ENCODE peak calls at places on chromosomes 1 and 21, in five cellular contexts. J is H1, V is K562, C is HCT116, O is HepG2. I is an unnamed sample.
A peak's percentile ranks its signal among the peaks of the same experiment; 100 is the strongest.

GRCh38 chr1:232170909-232171308 is 459.0 kb downstream of the SIPA1L2 start:
- DNase-seq in C (no peak), O (no peak), V (no peak), J (no peak), I (no peak)

GRCh38 chr1:240575976-240576666 is 35.8 kb downstream of the GREM2 start:
- DNase-seq in J (no peak), C (no peak), V (no peak), O (no peak), I (peak; percentile 13)

GRCh38 chr1:218401896-218402770 is 57.0 kb downstream of the TGFB2 start:
- DNase-seq in J (no peak), C (no peak), O (peak; percentile 85), V (no peak), I (no peak)

GRCh38 chr21:39951183-39952101 is 84.2 kb downstream of the PCP4 start:
- DNase-seq in O (no peak), V (no peak), J (no peak), C (no peak), I (no peak)

GRCh38 chr1:1286313-1287261 is 6.4 kb downstream of the SCNN1D start:
- DNase-seq in O (no peak), V (peak; percentile 58), C (no peak), J (no peak), I (no peak)

GRCh38 chr1:3135746-3136455 is 66.9 kb downstream of the PRDM16 start:
- DNase-seq in C (no peak), J (no peak), O (no peak), V (no peak), I (no peak)

GRCh38 chr21:28632718-28633408 is 359.8 kb downstream of the LTN1 start:
- DNase-seq in V (no peak), O (no peak), J (no peak), C (no peak), I (no peak)

GRCh38 chr1:224447971-224448370 is 13.4 kb upstream of the WDR26 start:
- DNase-seq in J (no peak), C (no peak), O (no peak), V (no peak), I (no peak)

GRCh38 chr1:200438911-200439310 is 29.1 kb upstream of the ZNF281 start:
- DNase-seq in O (no peak), V (no peak), C (no peak), J (no peak), I (no peak)

GRCh38 chr1:46820560-46821060 is 21.8 kb downstream of the CYP4B1 start:
- DNase-seq in C (no peak), J (no peak), O (no peak), V (no peak), I (no peak)

GRCh38 chr1:247448107-247448778 is 9.7 kb downstream of the OR2B11 start:
- DNase-seq in C (no peak), V (peak; percentile 64), J (peak; percentile 23), O (no peak), I (no peak)

GRCh38 chr21:42373181-42373907 is 7.0 kb upstream of the TFF1 start:
- DNase-seq in C (no peak), J (no peak), O (no peak), V (peak; percentile 50), I (no peak)

DNA sequence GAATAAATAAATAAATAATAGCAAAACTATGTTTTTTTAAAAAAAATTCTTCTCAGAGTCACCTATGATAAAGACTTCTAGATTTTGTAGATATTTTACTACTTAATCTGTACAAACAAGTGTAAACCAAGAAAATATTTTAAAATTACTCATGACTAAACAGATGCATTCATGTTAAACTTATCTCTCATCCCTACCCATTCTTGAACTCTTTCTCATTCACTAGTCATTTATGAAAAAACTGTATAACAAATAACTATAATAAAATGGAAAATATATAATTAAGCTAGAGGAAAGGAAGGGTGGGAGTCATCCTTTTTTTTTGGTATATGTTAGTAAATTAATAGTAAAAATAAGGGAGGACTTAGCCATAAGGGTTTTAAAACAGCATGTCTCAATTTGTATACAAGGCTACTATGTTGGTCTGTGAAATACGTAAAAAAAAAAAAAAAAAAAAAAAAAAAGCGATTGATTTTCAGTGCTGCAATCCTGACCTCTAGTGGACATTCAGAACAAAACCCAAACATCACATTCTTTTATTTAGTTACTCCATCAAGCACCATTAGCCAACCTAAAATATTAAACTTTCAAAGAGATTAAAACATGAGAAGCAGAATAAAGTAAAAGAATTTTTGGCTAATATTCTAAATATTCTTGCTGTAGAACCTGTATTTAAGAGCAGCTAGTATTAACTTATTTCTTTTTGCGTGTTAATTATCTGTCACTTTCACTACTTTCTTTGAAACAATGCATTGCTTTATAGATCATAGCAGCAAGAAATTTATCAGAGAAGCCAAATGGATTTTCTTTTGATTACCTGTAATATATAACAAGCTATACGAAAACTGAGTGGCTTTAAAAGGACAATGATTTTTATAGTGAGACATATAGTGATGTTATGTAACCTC is 255.8 kb upstream of the CACYBP start:
- DNase-seq in C (peak; percentile 28), J (no peak), V (peak; percentile 42), O (peak; percentile 35), I (no peak)
- TF ChIP-seq SRF in C (no peak), J (no peak), V (no peak), O (no peak), I (no peak)

DNA sequence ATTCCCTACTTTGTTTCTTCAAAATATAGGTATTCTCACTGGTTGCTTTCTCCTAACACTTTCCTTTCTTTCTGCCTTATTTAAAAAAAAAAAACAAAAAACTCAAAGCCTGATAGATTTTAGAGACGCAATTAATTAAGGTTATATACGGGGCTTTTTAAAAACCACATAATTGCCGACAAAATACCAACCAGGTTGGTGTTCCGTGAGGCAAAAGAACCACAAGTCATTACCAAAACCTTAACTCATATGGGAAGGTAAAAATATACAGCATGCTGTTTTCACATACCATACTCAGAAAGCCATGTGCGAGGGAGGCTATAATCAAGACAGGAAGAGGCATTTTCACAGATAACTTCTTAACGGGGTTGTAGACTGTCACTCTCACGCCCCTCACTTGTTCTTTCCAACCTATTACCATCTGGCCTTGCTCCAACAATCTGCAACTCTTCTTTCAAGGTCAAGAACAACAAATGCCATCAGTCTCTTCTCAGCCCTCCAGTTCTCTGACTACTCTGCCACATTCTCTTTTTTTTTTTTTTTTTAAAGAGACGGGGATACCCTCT is 102.7 kb downstream of the APP start:
- DNase-seq in J (no peak), C (no peak), V (no peak), O (no peak), I (peak; percentile 24)
- TF ChIP-seq SRF in J (no peak), C (no peak), V (no peak), O (no peak), I (no peak)

DNA sequence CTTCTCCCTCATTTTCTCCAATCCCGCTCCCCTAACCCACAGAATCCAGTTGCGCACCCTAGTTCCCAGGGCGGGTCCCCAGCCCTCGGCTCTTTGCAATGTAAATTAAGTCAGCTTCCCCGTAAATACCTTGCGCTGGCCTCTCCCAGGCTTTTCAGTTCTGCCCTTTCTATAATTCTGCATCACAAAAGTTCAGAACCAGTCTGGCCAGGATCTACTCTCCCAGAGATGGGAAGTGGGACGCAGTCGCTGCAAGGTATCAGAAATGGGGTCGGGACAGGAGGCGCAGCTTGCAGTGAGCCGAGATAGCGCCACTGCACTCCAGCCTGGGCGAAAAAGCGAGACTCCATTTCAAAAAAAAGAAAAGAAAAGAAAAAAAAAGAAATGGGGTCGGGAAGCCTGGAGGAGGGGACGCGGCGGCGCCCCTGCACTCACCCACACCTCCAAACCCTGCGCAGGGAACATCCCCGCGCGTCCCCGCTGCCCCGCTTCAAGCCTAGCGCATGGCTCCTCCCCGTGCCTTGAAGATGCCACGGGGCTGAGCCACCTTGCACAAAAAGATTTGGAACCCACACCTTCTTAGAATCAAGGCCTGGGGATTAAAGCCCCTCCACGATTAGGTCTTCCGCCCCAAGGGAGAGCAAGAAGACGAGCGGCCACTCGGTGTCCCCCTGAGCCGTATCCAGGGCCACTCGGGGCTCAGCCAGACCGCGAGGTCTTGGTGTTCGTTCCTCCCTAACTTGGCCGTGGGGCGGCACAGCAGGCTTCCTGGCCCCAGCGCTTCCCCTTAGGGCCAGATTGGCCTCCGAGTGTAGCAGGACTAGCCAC is 27.2 kb upstream of the ITLN2 start:
- DNase-seq in C (no peak), O (no peak), J (peak; percentile 58), V (no peak), I (no peak)
- TF ChIP-seq SRF in C (no peak), O (no peak), J (no peak), V (no peak), I (no peak)

GRCh38 chr1:234218078-234218477 is 155.2 kb upstream of the COA6 start:
- DNase-seq in J (no peak), C (no peak), O (no peak), V (no peak), I (no peak)
- TF ChIP-seq SRF in J (no peak), C (no peak), O (no peak), V (no peak), I (no peak)

I was measured in GM12878.